ENCODE peak calls at places on chromosomes 6 and 20, in four cellular contexts. D is activated T-helper 2 cell treated with anti-CD3 and anti-CD28 coated beads, Interferon-gamma antibody, Interleukin-2, Interleukin-4, amounts not matched to agents 10 μg/mL and 5 μg/mL and 100 μg/mL, durations not matched to agents 14 hours and 24 hours and 36 hours; V is B cell; F is ACHN. N is an unnamed sample.

GRCh38 chr20:1619861-1620444 is at the start of gene SIRPB1:
- DNase-seq in F (no peak), D (no peak), V (no peak), N (peak; percentile 0)

GRCh38 chr20:53579581-53580375 is 13.9 kb downstream of the ZNF217 start:
- DNase-seq in D (no peak), V (no peak), F (no peak), N (no peak)

GRCh38 chr6:121645100-121645745 is 209.8 kb downstream of the GJA1 start:
- DNase-seq in V (no peak), F (no peak), D (no peak), N (no peak)

GRCh38 chr20:34583524-34583923 is 25.0 kb downstream of the MAP1LC3A start:
- DNase-seq in V (no peak), D (no peak), F (no peak), N (no peak)

GRCh38 chr20:39473533-39473932 is 511.4 kb downstream of the DHX35 start:
- DNase-seq in V (no peak), D (no peak), F (no peak), N (no peak)

GRCh38 chr6:157150076-157150475 is 173.2 kb downstream of the TMEM242 start:
- DNase-seq in F (no peak), V (no peak), D (no peak), N (peak; percentile 74)

GRCh38 chr20:13436530-13436929 is 202.2 kb downstream of the TASP1 start:
- DNase-seq in V (no peak), F (peak; percentile 68), D (no peak), N (no peak)

GRCh38 chr6:137799950-137800568 is 67.0 kb upstream of the TNFAIP3 start:
- DNase-seq in V (peak; percentile 24), F (peak; percentile 62), D (no peak), N (peak; percentile 47)

GRCh38 chr6:37303891-37304503 is 46.1 kb upstream of the TMEM217 start:
- DNase-seq in V (no peak), F (peak; percentile 16), D (no peak), N (peak; percentile 13)

GRCh38 chr6:10478187-10479040 is 42.7 kb upstream of the GCNT2 start:
- DNase-seq in V (peak; percentile 53), D (no peak), F (peak; percentile 47), N (peak; percentile 62)

GRCh38 chr6:16764188-16764950 is 3.1 kb upstream of the ATXN1 start:
- DNase-seq in F (peak; percentile 50), D (no peak), V (no peak), N (peak; percentile 63)

GRCh38 chr20:50995506-50995905 is 27.4 kb downstream of the KCNG1 start:
- DNase-seq in F (no peak), D (no peak), V (no peak), N (no peak)

GRCh38 chr20:4657096-4657495 is 64.6 kb upstream of the PRND start:
- DNase-seq in D (no peak), F (no peak), V (no peak), N (no peak)

GRCh38 chr6:23523771-23524170 is 602.2 kb upstream of the NRSN1 start:
- DNase-seq in V (no peak), D (no peak), F (no peak), N (no peak)

GRCh38 chr6:9250852-9251251 is 815.5 kb upstream of the SLC35B3 start:
- DNase-seq in D (no peak), F (peak; percentile 45), V (no peak), N (peak; percentile 43)

GRCh38 chr6:14981960-14982359 is 263.9 kb upstream of the JARID2 start:
- DNase-seq in F (no peak), D (no peak), V (no peak), N (no peak)

GRCh38 chr6:39086294-39086693 is 28.7 kb downstream of the SAYSD1 start:
- DNase-seq in F (no peak), V (no peak), D (peak; percentile 29), N (no peak)

GRCh38 chr6:149846321-149846720 is 17.8 kb downstream of the LRP11 start:
- DNase-seq in V (no peak), D (no peak), F (peak; percentile 84), N (peak; percentile 67)

GRCh38 chr20:38460040-38460623 is 12.5 kb upstream of the RALGAPB start:
- DNase-seq in F (peak; percentile 78), D (no peak), V (no peak), N (peak; percentile 54)

GRCh38 chr6:125271486-125272159 is 30.1 kb downstream of the HDDC2 start:
- DNase-seq in F (no peak), D (no peak), V (no peak), N (no peak)

GRCh38 chr6:28658475-28659249 is 133.0 kb downstream of the GPX5 start:
- DNase-seq in F (peak; percentile 8), V (no peak), D (no peak), N (peak; percentile 52)